ENCODE peak calls at places on chromosomes 13 and 19, in nine cellular contexts. J is mucosa of gallbladder; W is NCI-H1417; G is activated CD4-positive, CD25-positive, alpha-beta regulatory T cell; H is cardiac muscle cell; Y is MV-4-11; R is endothelial cell; T is lung microvascular endothelial cell; Z is Ammon's horn. Q is an unnamed sample.

GRCh38 chr13:65808061-65808460 is 1422.1 kb downstream of the PCDH9 start:
- DNase-seq in H (peak), Y (no peak), W (no peak), J (no peak), R (no peak), G (no peak), Z (no peak), T (no peak), Q (no peak)

GRCh38 chr19:1629256-1629808 is 23.1 kb downstream of the TCF3 start:
- DNase-seq in G (no peak), H (no peak), T (no peak), Z (no peak), Y (no peak), W (no peak), R (no peak), J (no peak), Q (no peak)

GRCh38 chr19:45070861-45071544 is 5.3 kb downstream of the ZNF296 start:
- DNase-seq in T (no peak), R (no peak), Z (no peak), W (no peak), G (no peak), H (no peak), J (no peak), Y (no peak), Q (no peak)

GRCh38 chr19:16025108-16026101 is 50.9 kb upstream of the TPM4 start:
- DNase-seq in T (peak), R (peak), W (peak), Z (no peak), J (no peak), H (peak), Y (peak), G (no peak), Q (peak)

GRCh38 chr19:7492142-7493055 is 3.6 kb upstream of the PEX11G start:
- DNase-seq in T (peak), R (no peak), Z (no peak), H (peak), Y (peak), J (no peak), W (no peak), G (no peak), Q (peak)

GRCh38 chr19:1451916-1452801 is 2.2 kb downstream of the APC2 start:
- DNase-seq in Z (peak), Y (no peak), H (no peak), T (no peak), J (no peak), R (no peak), W (peak), G (no peak), Q (no peak)

GRCh38 chr19:6724631-6725185 is 4.3 kb upstream of the C3 start:
- DNase-seq in Z (no peak), H (no peak), J (no peak), T (no peak), R (no peak), G (no peak), Y (no peak), W (no peak), Q (no peak)

GRCh38 chr13:87356314-87356713 is 314.9 kb upstream of the SLITRK5 start:
- DNase-seq in Y (peak), Z (no peak), G (no peak), J (no peak), T (no peak), W (no peak), R (no peak), H (no peak), Q (no peak)

GRCh38 chr13:96551540-96551939 is 442.7 kb downstream of the OXGR1 start:
- DNase-seq in R (no peak), J (no peak), T (no peak), Z (no peak), G (no peak), W (peak), H (no peak), Y (no peak), Q (no peak)

GRCh38 chr13:34833562-34834182 is 108.4 kb upstream of the NBEA start:
- DNase-seq in Y (no peak), G (no peak), H (no peak), J (no peak), T (no peak), Z (no peak), R (no peak), W (no peak), Q (no peak)

GRCh38 chr19:35942235-35942634 is 6.1 kb downstream of the LRFN3 start:
- DNase-seq in Y (no peak), W (no peak), G (no peak), Z (no peak), J (no peak), R (no peak), T (no peak), H (no peak), Q (no peak)

GRCh38 chr19:48861313-48861712 is 7.1 kb downstream of the PLEKHA4 start:
- DNase-seq in Y (no peak), J (no peak), G (no peak), Z (no peak), T (no peak), R (no peak), H (no peak), W (no peak), Q (no peak)

GRCh38 chr19:40745402-40745780 is 4.9 kb downstream of the ACTMAP start:
- DNase-seq in W (no peak), G (no peak), R (no peak), T (peak), Z (no peak), H (peak), J (no peak), Y (no peak), Q (no peak)

GRCh38 chr19:44113784-44114390 is 688 bp downstream of the ZNF225 start:
- DNase-seq in Z (peak), T (no peak), W (peak), H (no peak), Y (peak), R (peak), G (no peak), J (no peak), Q (no peak)

GRCh38 chr13:46648166-46648607 is 95.2 kb downstream of the LRCH1 start:
- DNase-seq in Y (peak), G (no peak), H (no peak), J (peak), Z (no peak), W (peak), R (no peak), T (peak), Q (peak)

GRCh38 chr13:25727250-25727649 is 324.6 kb downstream of the SHISA2 start:
- DNase-seq in J (peak), W (peak), G (no peak), Z (no peak), R (no peak), Y (no peak), T (no peak), H (no peak), Q (no peak)

GRCh38 chr19:55461974-55462628 is 659 bp upstream of the ISOC2 start:
- DNase-seq in Z (peak), Y (peak), J (no peak), W (peak), T (peak), R (no peak), H (peak), G (no peak), Q (peak)

GRCh38 chr13:30581582-30581981 is 36.1 kb upstream of the USPL1 start:
- DNase-seq in H (peak), Z (no peak), T (peak), J (no peak), G (no peak), W (peak), R (peak), Y (peak), Q (peak)

GRCh38 chr19:38929929-38930775 is at the start of gene SARS2:
- DNase-seq in T (peak), H (peak), Z (peak), Y (peak), J (peak), G (peak), W (peak), R (peak), Q (peak)

GRCh38 chr13:103188688-103189326 is 122.6 kb upstream of the SLC10A2 start:
- DNase-seq in G (no peak), T (no peak), J (no peak), W (peak), Z (no peak), Y (peak), R (no peak), H (peak), Q (peak)

GRCh38 chr19:35609881-35610353 is 2.6 kb upstream of the HAUS5 start:
- DNase-seq in H (no peak), R (no peak), Z (no peak), J (no peak), Y (peak), T (no peak), G (no peak), W (no peak), Q (no peak)

GRCh38 chr19:13018037-13018914 is 23.0 kb downstream of the NFIX start:
- DNase-seq in Y (no peak), G (no peak), R (no peak), H (peak), J (no peak), W (no peak), T (peak), Z (no peak), Q (no peak)

GRCh38 chr19:17915940-17916593 is 16.7 kb upstream of the CCDC124 start:
- DNase-seq in T (no peak), W (peak), R (no peak), Z (no peak), H (no peak), J (peak), G (no peak), Y (no peak), Q (no peak)

GRCh38 chr19:41377977-41378707 is 1.8 kb downstream of the TMEM91 start:
- DNase-seq in W (no peak), R (peak), H (no peak), T (no peak), Z (no peak), Y (peak), G (no peak), J (no peak), Q (no peak)

GRCh38 chr13:32932376-32932775 is 83.8 kb upstream of the KL start:
- DNase-seq in Y (no peak), H (peak), J (no peak), W (no peak), T (no peak), R (no peak), G (no peak), Z (no peak), Q (no peak)

GRCh38 chr13:99973163-99973785 is 1.7 kb upstream of the ZIC5 start:
- DNase-seq in R (no peak), J (no peak), G (no peak), H (no peak), Z (no peak), W (no peak), Y (no peak), T (no peak), Q (no peak)

GRCh38 chr13:30196025-30196424 is 111.3 kb downstream of the KATNAL1 start:
- DNase-seq in G (no peak), W (peak), R (no peak), Y (no peak), T (no peak), J (no peak), Z (no peak), H (peak), Q (no peak)

GRCh38 chr19:42091300-42092266 is 15.6 kb downstream of the ZNF574 start:
- DNase-seq in Z (no peak), R (no peak), G (no peak), W (no peak), H (peak), Y (no peak), J (no peak), T (peak), Q (no peak)

Q was measured in AML-193.